ENCODE peak calls at places on chromosome 4, in seven cellular contexts. R is A172, P is NCI-H2081, K is GDM1, D is MV-4-11, Y is KBM-7, X is GM18507. G is an unnamed sample.
A peak's percentile ranks its signal among the peaks of the same experiment; 100 is the strongest.

GRCh38 chr4:82851902-82852750 is 38.8 kb downstream of the SEC31A start:
- DNase-seq in K (peak; percentile 48), X (no peak), R (peak; percentile 25), P (peak; percentile 22), D (peak; percentile 2), Y (peak; percentile 51), G (no peak)

GRCh38 chr4:135718019-135718418 is 1516.4 kb upstream of the PABPC4L start:
- DNase-seq in K (no peak), X (no peak), P (no peak), Y (no peak), R (no peak), D (no peak), G (no peak)

GRCh38 chr4:111064342-111064993 is 441.6 kb upstream of the PITX2 start:
- DNase-seq in Y (peak; percentile 1), X (no peak), R (peak; percentile 92), K (no peak), P (no peak), D (peak; percentile 69), G (no peak)

GRCh38 chr4:128707864-128708263 is 101.6 kb upstream of the JADE1 start:
- DNase-seq in X (no peak), P (no peak), K (no peak), Y (no peak), R (no peak), D (no peak), G (no peak)

GRCh38 chr4:15682790-15683495 is 1.3 kb downstream of the FAM200B start:
- DNase-seq in K (no peak), P (peak; percentile 39), X (no peak), R (peak; percentile 14), D (peak; percentile 27), Y (no peak), G (no peak)

GRCh38 chr4:15162465-15163283 is 160.4 kb downstream of the CPEB2 start:
- DNase-seq in K (no peak), D (peak; percentile 46), R (peak; percentile 27), P (peak; percentile 36), X (no peak), Y (peak; percentile 15), G (peak; percentile 23)

GRCh38 chr4:76547167-76547760 is 112.2 kb downstream of the SHROOM3 start:
- DNase-seq in P (no peak), X (no peak), K (no peak), D (no peak), R (no peak), Y (no peak), G (no peak)

GRCh38 chr4:89752932-89753598 is 83.9 kb downstream of the SNCA start:
- DNase-seq in P (no peak), K (no peak), D (no peak), R (peak; percentile 87), Y (no peak), X (no peak), G (no peak)

GRCh38 chr4:93183589-93183988 is 645.0 kb upstream of the ATOH1 start:
- DNase-seq in R (no peak), Y (no peak), D (no peak), X (no peak), K (no peak), P (peak; percentile 74), G (no peak)

GRCh38 chr4:25656031-25656430 is 380 bp downstream of the SLC34A2 start:
- DNase-seq in X (no peak), R (no peak), P (no peak), Y (no peak), K (no peak), D (no peak), G (no peak)

GRCh38 chr4:155881555-155881954 is 15.5 kb upstream of the ASIC5 start:
- DNase-seq in K (no peak), Y (no peak), R (no peak), X (no peak), D (no peak), P (no peak), G (no peak)

GRCh38 chr4:48557478-48557877 is 67.4 kb downstream of the ZAR1 start:
- DNase-seq in R (no peak), D (no peak), Y (peak; percentile 22), P (no peak), X (no peak), K (no peak), G (peak; percentile 39)